ENCODE peak calls at places on chromosomes 4 and X, in nine cellular contexts. B is B cell, R is esophagus squamous epithelium, P is AG04449, G is H9, E is mucosa of descending colon, N is fibroblast of lung, S is kidney, D is psoas muscle. T is an unnamed sample.

GRCh38 chr4:9825049-9825448 is 43.6 kb downstream of the DRD5 start:
- DNase-seq in B (no peak), R (no peak), P (no peak), G (no peak), E (no peak), N (no peak), S (no peak), D (no peak), T (no peak)

GRCh38 chr4:2660596-2661211 is 95.4 kb downstream of the TNIP2 start:
- DNase-seq in B (no peak), R (no peak), P (no peak), G (no peak), E (no peak), N (peak), S (no peak), D (no peak), T (no peak)

GRCh38 chrX:17377047-17377692 is 2.2 kb downstream of the NHS start:
- DNase-seq in B (no peak), R (no peak), P (no peak), G (peak), E (peak), N (peak), S (peak), D (peak), T (peak)

GRCh38 chr4:78057600-78058560 is 757 bp downstream of the FRAS1 start:
- DNase-seq in B (peak), R (no peak), P (no peak), G (no peak), E (peak), N (peak), S (peak), D (peak), T (peak)

GRCh38 chrX:149961572-149961971 is 23.3 kb upstream of the EOLA2 start:
- DNase-seq in B (no peak), R (no peak), P (no peak), G (no peak), E (no peak), N (no peak), S (no peak), D (no peak), T (no peak)

GRCh38 chr4:107243141-107243779 is 207.1 kb upstream of the DKK2 start:
- DNase-seq in B (no peak), R (no peak), P (no peak), G (no peak), E (peak), N (no peak), S (no peak), D (peak), T (peak)

GRCh38 chrX:25442501-25442900 is 426.7 kb upstream of the ARX start:
- DNase-seq in B (no peak), R (no peak), P (no peak), G (no peak), E (no peak), N (no peak), S (no peak), D (no peak), T (no peak)

GRCh38 chr4:51909236-51909703 is 66.3 kb downstream of the DCUN1D4 start:
- DNase-seq in B (no peak), R (no peak), P (no peak), G (no peak), E (peak), N (no peak), S (no peak), D (no peak), T (no peak)

GRCh38 chr4:83320548-83320947 is 14.1 kb downstream of the HPSE start:
- DNase-seq in B (no peak), R (no peak), P (no peak), G (no peak), E (peak), N (no peak), S (peak), D (peak), T (peak)

GRCh38 chr4:121656269-121656641 is 40.5 kb downstream of the ANXA5 start:
- DNase-seq in B (peak), R (no peak), P (no peak), G (peak), E (no peak), N (peak), S (no peak), D (peak), T (peak)

GRCh38 chrX:7252013-7252610 is 104.2 kb upstream of the PUDP start:
- DNase-seq in B (no peak), R (no peak), P (no peak), G (no peak), E (peak), N (no peak), S (peak), D (no peak), T (no peak)

GRCh38 chr4:95549246-95550138 is 719 bp upstream of the UNC5C start:
- DNase-seq in B (no peak), R (no peak), P (no peak), G (peak), E (peak), N (peak), S (peak), D (peak), T (peak)

GRCh38 chr4:144712775-144713174 is 66.8 kb downstream of the HHIP start:
- DNase-seq in B (no peak), R (no peak), P (peak), G (no peak), E (no peak), N (peak), S (no peak), D (no peak), T (peak)

GRCh38 chrX:153946910-153947769 is 2.7 kb upstream of the RENBP start:
- DNase-seq in B (peak), R (no peak), P (no peak), G (peak), E (peak), N (peak), S (no peak), D (peak), T (peak)

GRCh38 chrX:46770817-46771163 is 11.9 kb upstream of the SLC9A7 start:
- DNase-seq in B (no peak), R (no peak), P (peak), G (no peak), E (no peak), N (peak), S (no peak), D (no peak), T (peak)

GRCh38 chr4:52555356-52555716 is 103.8 kb downstream of the USP46 start:
- DNase-seq in B (no peak), R (no peak), P (no peak), G (no peak), E (no peak), N (no peak), S (no peak), D (no peak), T (no peak)

GRCh38 chr4:35189988-35190613 is 1054.2 kb downstream of the ARAP2 start:
- DNase-seq in B (no peak), R (no peak), P (no peak), G (no peak), E (no peak), N (no peak), S (no peak), D (no peak), T (no peak)

GRCh38 chr4:181007751-181008150 is 1235.5 kb upstream of the TENM3 start:
- DNase-seq in B (no peak), R (no peak), P (no peak), G (no peak), E (no peak), N (peak), S (no peak), D (no peak), T (no peak)

GRCh38 chr4:127313767-127314166 is 319.0 kb upstream of the INTU start:
- DNase-seq in B (no peak), R (no peak), P (no peak), G (no peak), E (no peak), N (no peak), S (no peak), D (no peak), T (no peak)

GRCh38 chrX:41868392-41868977 is 54.9 kb downstream of the CASK start:
- DNase-seq in B (no peak), R (no peak), P (no peak), G (no peak), E (no peak), N (no peak), S (no peak), D (no peak), T (no peak)

GRCh38 chr4:5470318-5470889 is 238.0 kb downstream of the EVC2 start:
- DNase-seq in B (no peak), R (no peak), P (no peak), G (no peak), E (no peak), N (no peak), S (no peak), D (no peak), T (no peak)

GRCh38 chr4:188986271-188986689 is 847.0 kb downstream of the TRIML1 start:
- DNase-seq in B (no peak), R (no peak), P (peak), G (no peak), E (no peak), N (peak), S (no peak), D (no peak), T (no peak)

GRCh38 chr4:112978691-112979472 is 70.6 kb upstream of the ANK2 start:
- DNase-seq in B (no peak), R (no peak), P (no peak), G (peak), E (no peak), N (peak), S (no peak), D (no peak), T (peak)

GRCh38 chr4:84887824-84888223 is 78.7 kb downstream of the WDFY3 start:
- DNase-seq in B (no peak), R (no peak), P (no peak), G (no peak), E (no peak), N (peak), S (no peak), D (no peak), T (peak)

GRCh38 chrX:143837444-143837843 is 46.4 kb upstream of the UBE2NL start:
- DNase-seq in B (no peak), R (no peak), P (no peak), G (no peak), E (peak), N (no peak), S (peak), D (no peak), T (no peak)

GRCh38 chrX:28586891-28587635 is at the start of gene IL1RAPL1:
- DNase-seq in B (no peak), R (no peak), P (no peak), G (no peak), E (no peak), N (peak), S (no peak), D (no peak), T (peak)

GRCh38 chrX:152138388-152138784 is at the start of gene MAGEA10:
- DNase-seq in B (no peak), R (no peak), P (no peak), G (no peak), E (peak), N (no peak), S (peak), D (no peak), T (no peak)

GRCh38 chr4:5708829-5709680 is 696 bp upstream of the EVC2 start:
- DNase-seq in B (no peak), R (no peak), P (no peak), G (peak), E (no peak), N (peak), S (no peak), D (no peak), T (no peak)

GRCh38 chr4:169744601-169745000 is 13.1 kb downstream of the HPF1 start:
- DNase-seq in B (no peak), R (no peak), P (no peak), G (no peak), E (no peak), N (no peak), S (no peak), D (no peak), T (peak)

GRCh38 chr4:106266201-106266600 is 49.8 kb downstream of the TBCK start:
- DNase-seq in B (peak), R (no peak), P (peak), G (no peak), E (no peak), N (peak), S (no peak), D (no peak), T (peak)

GRCh38 chr4:7585768-7586167 is 151.0 kb upstream of the PSAPL1 start:
- DNase-seq in B (no peak), R (no peak), P (no peak), G (no peak), E (no peak), N (no peak), S (no peak), D (no peak), T (peak)

GRCh38 chr4:7581477-7581876 is 146.7 kb upstream of the PSAPL1 start:
- DNase-seq in B (no peak), R (no peak), P (no peak), G (peak), E (no peak), N (peak), S (no peak), D (no peak), T (peak)

GRCh38 chr4:7584760-7585159 is 150.0 kb upstream of the PSAPL1 start:
- DNase-seq in B (no peak), R (no peak), P (no peak), G (no peak), E (no peak), N (no peak), S (no peak), D (no peak), T (no peak)

GRCh38 chr4:7584133-7584532 is 149.4 kb upstream of the PSAPL1 start:
- DNase-seq in B (no peak), R (no peak), P (no peak), G (no peak), E (no peak), N (no peak), S (no peak), D (no peak), T (no peak)

GRCh38 chr4:7582313-7583096 is 147.8 kb upstream of the PSAPL1 start:
- DNase-seq in B (no peak), R (no peak), P (no peak), G (no peak), E (no peak), N (no peak), S (no peak), D (no peak), T (no peak)
- TF ChIP-seq CTCF in B (no peak), R (no peak), P (no peak), G (no peak), E (no peak), N (no peak), S (no peak), D (no peak), T (no peak)

GRCh38 chr4:88649716-88650115 is 47.9 kb downstream of the NAP1L5 start:
- DNase-seq in B (no peak), R (no peak), P (no peak), G (no peak), E (no peak), N (no peak), S (no peak), D (no peak), T (no peak)
- TF ChIP-seq CTCF in B (no peak), R (no peak), P (no peak), G (no peak), E (no peak), N (no peak), S (no peak), D (no peak), T (no peak)

GRCh38 chrX:2902841-2903240 is 26.3 kb downstream of the ARSD start:
- DNase-seq in B (no peak), R (no peak), P (no peak), G (no peak), E (no peak), N (no peak), S (no peak), D (no peak), T (no peak)

GRCh38 chrX:2901367-2902036 is 27.6 kb downstream of the ARSD start:
- DNase-seq in B (no peak), R (no peak), P (no peak), G (no peak), E (no peak), N (peak), S (no peak), D (no peak), T (no peak)

GRCh38 chrX:2907295-2907694 is 21.8 kb downstream of the ARSD start:
- DNase-seq in B (no peak), R (no peak), P (no peak), G (no peak), E (no peak), N (no peak), S (no peak), D (no peak), T (no peak)

GRCh38 chrX:2898861-2899512 is 30.2 kb downstream of the ARSD start:
- DNase-seq in B (no peak), R (no peak), P (no peak), G (no peak), E (no peak), N (no peak), S (no peak), D (no peak), T (no peak)

GRCh38 chrX:2903366-2903765 is 25.8 kb downstream of the ARSD start:
- DNase-seq in B (no peak), R (no peak), P (no peak), G (no peak), E (no peak), N (no peak), S (no peak), D (no peak), T (no peak)
- TF ChIP-seq CTCF in B (no peak), R (no peak), P (no peak), G (peak), E (no peak), N (no peak), S (no peak), D (no peak), T (no peak)

DNA sequence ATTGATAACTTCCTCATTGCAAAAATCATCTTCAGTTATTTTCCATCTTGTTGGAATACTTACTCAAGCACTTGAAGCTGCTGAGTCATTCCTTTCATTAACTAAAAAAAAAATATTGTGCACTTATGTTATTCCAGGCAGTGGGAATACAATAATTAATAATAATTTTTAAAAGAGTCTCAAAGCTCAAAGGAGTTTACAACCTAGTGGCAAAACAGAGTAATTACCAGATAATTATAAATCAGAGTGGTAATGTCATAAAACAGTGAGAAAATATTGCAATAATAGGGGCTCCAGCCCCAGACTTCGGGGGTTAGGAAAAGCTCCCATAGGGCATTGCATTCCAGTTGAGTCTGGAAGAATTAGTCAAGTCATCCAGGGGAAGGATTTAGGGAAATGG is 79.6 kb downstream of the DDX53 start:
- DNase-seq in B (no peak), R (no peak), P (no peak), G (no peak), E (no peak), N (no peak), S (no peak), D (no peak), T (no peak)
- TF ChIP-seq CTCF in B (no peak), R (no peak), P (no peak), G (no peak), E (no peak), N (no peak), S (no peak), D (no peak), T (no peak)

DNA sequence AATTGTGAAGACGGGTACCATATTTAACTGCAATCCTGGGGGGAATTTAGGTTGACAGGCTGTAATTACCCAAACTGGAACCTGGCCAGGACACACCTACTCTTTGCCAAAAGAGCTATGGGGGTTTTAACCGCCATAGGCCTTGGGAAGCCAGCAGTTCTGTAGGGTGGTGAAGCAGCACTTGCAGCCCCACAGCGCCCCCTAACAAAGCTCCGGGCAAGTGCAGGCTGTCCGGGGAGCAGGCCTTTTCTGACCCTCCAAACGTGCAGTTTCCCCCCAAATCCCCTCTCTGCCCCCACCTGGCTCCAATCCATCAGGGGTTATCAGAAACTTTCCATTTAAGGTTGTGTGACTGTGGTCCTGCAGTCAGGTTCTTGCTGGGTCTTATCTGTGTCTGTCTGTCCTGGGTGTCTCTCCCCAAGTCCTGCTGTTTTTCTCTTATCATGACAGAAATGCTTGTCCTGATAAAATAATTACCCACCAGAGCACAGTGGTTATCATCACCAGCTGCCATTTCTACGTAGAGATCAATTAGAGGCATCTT is 350.9 kb downstream of the MID1IP1 start:
- DNase-seq in B (peak), R (no peak), P (no peak), G (peak), E (no peak), N (no peak), S (no peak), D (no peak), T (peak)
- TF ChIP-seq CTCF in B (peak), R (peak), P (peak), G (peak), E (peak), N (peak), S (peak), D (peak), T (peak)

GRCh38 chr4:16001484-16001858 is 38.5 kb upstream of the FGFBP2 start:
- DNase-seq in B (peak), R (no peak), P (peak), G (peak), E (no peak), N (peak), S (no peak), D (peak), T (peak)
- TF ChIP-seq CTCF in B (peak), R (peak), P (peak), G (peak), E (peak), N (peak), S (peak), D (peak), T (peak)

DNA sequence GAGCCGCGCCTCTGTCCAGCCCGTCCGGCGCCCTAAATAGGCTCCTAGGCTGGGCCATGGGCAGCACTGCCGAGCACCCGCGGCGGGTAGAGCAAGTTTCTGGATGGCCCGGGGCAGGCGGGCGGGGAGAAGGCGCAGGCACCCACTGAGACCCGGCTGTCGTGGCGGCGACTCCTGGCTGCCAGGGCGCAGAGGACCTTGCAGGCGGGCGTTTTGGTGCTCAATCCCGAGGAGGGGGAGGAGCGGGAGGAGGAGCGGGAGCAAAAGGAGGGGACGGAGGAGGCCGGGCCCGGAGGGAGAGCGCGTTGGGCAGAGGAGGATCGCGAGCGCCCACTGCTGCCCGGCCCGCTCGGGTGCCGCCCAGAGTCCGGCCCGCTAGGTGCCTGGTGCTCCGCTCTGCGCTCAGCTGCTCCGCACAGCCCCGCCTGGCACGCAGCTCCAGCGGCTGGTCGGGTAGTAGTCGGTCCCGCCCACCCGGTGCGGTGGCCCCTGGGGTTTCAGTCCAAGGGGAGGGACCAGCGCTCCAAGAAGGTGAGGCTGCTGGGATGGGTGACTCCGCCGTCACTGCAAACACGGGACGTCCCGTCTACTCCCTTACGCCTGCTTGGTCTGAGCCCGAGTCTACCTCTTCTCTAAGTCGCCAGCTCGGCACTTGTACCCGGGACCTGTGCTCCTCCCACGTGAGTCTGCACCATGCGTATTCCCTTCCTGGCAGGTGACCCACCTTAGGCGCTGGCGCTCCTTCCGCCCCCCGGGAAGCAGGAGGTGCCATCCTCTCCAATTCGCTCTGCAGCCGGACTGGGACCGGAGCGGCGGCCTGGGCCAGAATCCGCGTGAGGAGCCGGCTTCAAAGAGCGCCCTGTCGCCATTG is at the start of gene HS3ST1:
- DNase-seq in B (peak), R (peak), P (no peak), G (peak), E (peak), N (peak), S (peak), D (peak), T (peak)
- TF ChIP-seq CTCF in B (peak), R (peak), P (peak), G (peak), E (peak), N (peak), S (peak), D (peak), T (peak)

GRCh38 chr4:105196523-105197145 is 50.0 kb downstream of the TET2 start:
- DNase-seq in B (peak), R (no peak), P (no peak), G (no peak), E (no peak), N (peak), S (no peak), D (no peak), T (no peak)
- TF ChIP-seq CTCF in B (peak), R (peak), P (peak), G (peak), E (no peak), N (peak), S (no peak), D (no peak), T (peak)

T was measured in fibroblast of the aortic adventitia.